ENCODE peak calls at places on chromosome 21, in eight cellular contexts. One of them, this sample, is unnamed.
A peak's percentile ranks its signal among the peaks of the same experiment; 100 is the strongest.

GRCh38 chr21:41801256-41801655 is 34.4 kb upstream of the RIPK4 start:
- DNase-seq in left cardiac atrium: no peak
- DNase-seq in BJ: no peak
- DNase-seq in mucosa of gallbladder: no peak
- DNase-seq in GM04504: no peak
- DNase-seq in NCI-H446 treated with DMSO at 0.1 percent for 48 hours: no peak
- DNase-seq in stimulated activated CD4-positive, alpha-beta T cell treated with anti-CD3 and anti-CD28 coated beads, Interleukin-4, amount 100 ng/mL, for 48 hours: no peak
- DNase-seq in head of caudate nucleus: no peak
- DNase-seq in this sample: no peak

GRCh38 chr21:28810826-28811524 is 181.7 kb downstream of the LTN1 start:
- DNase-seq in left cardiac atrium: no peak
- DNase-seq in BJ: no peak
- DNase-seq in mucosa of gallbladder: no peak
- DNase-seq in GM04504: no peak
- DNase-seq in NCI-H446 treated with DMSO at 0.1 percent for 48 hours: no peak
- DNase-seq in stimulated activated CD4-positive, alpha-beta T cell treated with anti-CD3 and anti-CD28 coated beads, Interleukin-4, amount 100 ng/mL, for 48 hours: no peak
- DNase-seq in head of caudate nucleus: no peak
- DNase-seq in this sample: no peak

GRCh38 chr21:44654576-44654950 is at the start of gene KRTAP12-4:
- DNase-seq in left cardiac atrium: no peak
- DNase-seq in BJ: no peak
- DNase-seq in mucosa of gallbladder: no peak
- DNase-seq in GM04504: no peak
- DNase-seq in NCI-H446 treated with DMSO at 0.1 percent for 48 hours: no peak
- DNase-seq in stimulated activated CD4-positive, alpha-beta T cell treated with anti-CD3 and anti-CD28 coated beads, Interleukin-4, amount 100 ng/mL, for 48 hours: no peak
- DNase-seq in head of caudate nucleus: no peak
- DNase-seq in this sample: no peak

GRCh38 chr21:39658066-39658465 is 45.3 kb downstream of the B3GALT5 start:
- DNase-seq in left cardiac atrium: no peak
- DNase-seq in BJ: no peak
- DNase-seq in mucosa of gallbladder: no peak
- DNase-seq in GM04504: no peak
- DNase-seq in NCI-H446 treated with DMSO at 0.1 percent for 48 hours: no peak
- DNase-seq in stimulated activated CD4-positive, alpha-beta T cell treated with anti-CD3 and anti-CD28 coated beads, Interleukin-4, amount 100 ng/mL, for 48 hours: no peak
- DNase-seq in head of caudate nucleus: no peak
- DNase-seq in this sample: no peak

GRCh38 chr21:36860736-36861594 is 105.5 kb downstream of the HLCS start:
- DNase-seq in left cardiac atrium: no peak
- DNase-seq in BJ: peak; percentile 14
- DNase-seq in mucosa of gallbladder: no peak
- DNase-seq in GM04504: no peak
- DNase-seq in NCI-H446 treated with DMSO at 0.1 percent for 48 hours: no peak
- DNase-seq in stimulated activated CD4-positive, alpha-beta T cell treated with anti-CD3 and anti-CD28 coated beads, Interleukin-4, amount 100 ng/mL, for 48 hours: no peak
- DNase-seq in head of caudate nucleus: no peak
- DNase-seq in this sample: no peak

GRCh38 chr21:42767561-42767835 is 111.8 kb downstream of the WDR4 start:
- DNase-seq in left cardiac atrium: no peak
- DNase-seq in BJ: no peak
- DNase-seq in mucosa of gallbladder: no peak
- DNase-seq in GM04504: no peak
- DNase-seq in NCI-H446 treated with DMSO at 0.1 percent for 48 hours: no peak
- DNase-seq in stimulated activated CD4-positive, alpha-beta T cell treated with anti-CD3 and anti-CD28 coated beads, Interleukin-4, amount 100 ng/mL, for 48 hours: no peak
- DNase-seq in head of caudate nucleus: no peak
- DNase-seq in this sample: no peak

GRCh38 chr21:39359382-39359781 is 10.5 kb upstream of the HMGN1 start:
- DNase-seq in left cardiac atrium: no peak
- DNase-seq in BJ: no peak
- DNase-seq in mucosa of gallbladder: no peak
- DNase-seq in GM04504: no peak
- DNase-seq in NCI-H446 treated with DMSO at 0.1 percent for 48 hours: no peak
- DNase-seq in stimulated activated CD4-positive, alpha-beta T cell treated with anti-CD3 and anti-CD28 coated beads, Interleukin-4, amount 100 ng/mL, for 48 hours: no peak
- DNase-seq in head of caudate nucleus: no peak
- DNase-seq in this sample: no peak

GRCh38 chr21:41653944-41654625 is 112.8 kb downstream of the RIPK4 start:
- DNase-seq in left cardiac atrium: no peak
- DNase-seq in BJ: peak; percentile 52
- DNase-seq in mucosa of gallbladder: no peak
- DNase-seq in GM04504: no peak
- DNase-seq in NCI-H446 treated with DMSO at 0.1 percent for 48 hours: no peak
- DNase-seq in stimulated activated CD4-positive, alpha-beta T cell treated with anti-CD3 and anti-CD28 coated beads, Interleukin-4, amount 100 ng/mL, for 48 hours: no peak
- DNase-seq in head of caudate nucleus: no peak
- DNase-seq in this sample: no peak

GRCh38 chr21:41865002-41865777 is 14.0 kb downstream of the PRDM15 start:
- DNase-seq in left cardiac atrium: no peak
- DNase-seq in BJ: no peak
- DNase-seq in mucosa of gallbladder: no peak
- DNase-seq in GM04504: no peak
- DNase-seq in NCI-H446 treated with DMSO at 0.1 percent for 48 hours: no peak
- DNase-seq in stimulated activated CD4-positive, alpha-beta T cell treated with anti-CD3 and anti-CD28 coated beads, Interleukin-4, amount 100 ng/mL, for 48 hours: no peak
- DNase-seq in head of caudate nucleus: no peak
- DNase-seq in this sample: peak; percentile 45

GRCh38 chr21:17045214-17045835 is 467.5 kb upstream of the CXADR start:
- DNase-seq in left cardiac atrium: no peak
- DNase-seq in BJ: no peak
- DNase-seq in mucosa of gallbladder: no peak
- DNase-seq in GM04504: peak; percentile 8
- DNase-seq in NCI-H446 treated with DMSO at 0.1 percent for 48 hours: peak; percentile 41
- DNase-seq in stimulated activated CD4-positive, alpha-beta T cell treated with anti-CD3 and anti-CD28 coated beads, Interleukin-4, amount 100 ng/mL, for 48 hours: no peak
- DNase-seq in head of caudate nucleus: no peak
- DNase-seq in this sample: no peak

GRCh38 chr21:43696214-43696613 is 22.7 kb upstream of the PDXK start:
- DNase-seq in left cardiac atrium: no peak
- DNase-seq in BJ: no peak
- DNase-seq in mucosa of gallbladder: no peak
- DNase-seq in GM04504: no peak
- DNase-seq in NCI-H446 treated with DMSO at 0.1 percent for 48 hours: no peak
- DNase-seq in stimulated activated CD4-positive, alpha-beta T cell treated with anti-CD3 and anti-CD28 coated beads, Interleukin-4, amount 100 ng/mL, for 48 hours: no peak
- DNase-seq in head of caudate nucleus: no peak
- DNase-seq in this sample: no peak

GRCh38 chr21:36889401-36889800 is 77.1 kb downstream of the HLCS start:
- DNase-seq in left cardiac atrium: peak; percentile 45
- DNase-seq in BJ: no peak
- DNase-seq in mucosa of gallbladder: no peak
- DNase-seq in GM04504: no peak
- DNase-seq in NCI-H446 treated with DMSO at 0.1 percent for 48 hours: no peak
- DNase-seq in stimulated activated CD4-positive, alpha-beta T cell treated with anti-CD3 and anti-CD28 coated beads, Interleukin-4, amount 100 ng/mL, for 48 hours: no peak
- DNase-seq in head of caudate nucleus: no peak
- DNase-seq in this sample: no peak

GRCh38 chr21:28193189-28193588 is 799.5 kb downstream of the LTN1 start:
- DNase-seq in left cardiac atrium: no peak
- DNase-seq in BJ: no peak
- DNase-seq in mucosa of gallbladder: no peak
- DNase-seq in GM04504: no peak
- DNase-seq in NCI-H446 treated with DMSO at 0.1 percent for 48 hours: no peak
- DNase-seq in stimulated activated CD4-positive, alpha-beta T cell treated with anti-CD3 and anti-CD28 coated beads, Interleukin-4, amount 100 ng/mL, for 48 hours: no peak
- DNase-seq in head of caudate nucleus: no peak
- DNase-seq in this sample: no peak

GRCh38 chr21:45551816-45552695 is 9.8 kb upstream of the SLC19A1 start:
- DNase-seq in left cardiac atrium: peak; percentile 18
- DNase-seq in BJ: no peak
- DNase-seq in mucosa of gallbladder: no peak
- DNase-seq in GM04504: no peak
- DNase-seq in NCI-H446 treated with DMSO at 0.1 percent for 48 hours: no peak
- DNase-seq in stimulated activated CD4-positive, alpha-beta T cell treated with anti-CD3 and anti-CD28 coated beads, Interleukin-4, amount 100 ng/mL, for 48 hours: no peak
- DNase-seq in head of caudate nucleus: no peak
- DNase-seq in this sample: no peak

GRCh38 chr21:15057290-15057689 is 7.5 kb downstream of the NRIP1 start:
- DNase-seq in left cardiac atrium: no peak
- DNase-seq in BJ: no peak
- DNase-seq in mucosa of gallbladder: no peak
- DNase-seq in GM04504: no peak
- DNase-seq in NCI-H446 treated with DMSO at 0.1 percent for 48 hours: no peak
- DNase-seq in stimulated activated CD4-positive, alpha-beta T cell treated with anti-CD3 and anti-CD28 coated beads, Interleukin-4, amount 100 ng/mL, for 48 hours: no peak
- DNase-seq in head of caudate nucleus: no peak
- DNase-seq in this sample: no peak

GRCh38 chr21:44857127-44857892 is 16.2 kb downstream of the PTTG1IP start:
- DNase-seq in left cardiac atrium: no peak
- DNase-seq in BJ: no peak
- DNase-seq in mucosa of gallbladder: no peak
- DNase-seq in GM04504: no peak
- DNase-seq in NCI-H446 treated with DMSO at 0.1 percent for 48 hours: no peak
- DNase-seq in stimulated activated CD4-positive, alpha-beta T cell treated with anti-CD3 and anti-CD28 coated beads, Interleukin-4, amount 100 ng/mL, for 48 hours: no peak
- DNase-seq in head of caudate nucleus: no peak
- DNase-seq in this sample: no peak

GRCh38 chr21:27196651-27197050 is 229.8 kb upstream of the ADAMTS5 start:
- DNase-seq in left cardiac atrium: no peak
- DNase-seq in BJ: no peak
- DNase-seq in mucosa of gallbladder: no peak
- DNase-seq in GM04504: no peak
- DNase-seq in NCI-H446 treated with DMSO at 0.1 percent for 48 hours: no peak
- DNase-seq in stimulated activated CD4-positive, alpha-beta T cell treated with anti-CD3 and anti-CD28 coated beads, Interleukin-4, amount 100 ng/mL, for 48 hours: no peak
- DNase-seq in head of caudate nucleus: no peak
- DNase-seq in this sample: no peak

GRCh38 chr21:14684071-14684470 is 138.0 kb upstream of the SAMSN1 start:
- DNase-seq in left cardiac atrium: no peak
- DNase-seq in BJ: no peak
- DNase-seq in mucosa of gallbladder: no peak
- DNase-seq in GM04504: no peak
- DNase-seq in NCI-H446 treated with DMSO at 0.1 percent for 48 hours: no peak
- DNase-seq in stimulated activated CD4-positive, alpha-beta T cell treated with anti-CD3 and anti-CD28 coated beads, Interleukin-4, amount 100 ng/mL, for 48 hours: no peak
- DNase-seq in head of caudate nucleus: no peak
- DNase-seq in this sample: no peak

GRCh38 chr21:25735895-25736597 is 1.3 kb downstream of the GABPA start:
- DNase-seq in left cardiac atrium: no peak
- DNase-seq in BJ: no peak
- DNase-seq in mucosa of gallbladder: no peak
- DNase-seq in GM04504: peak; percentile 10
- DNase-seq in NCI-H446 treated with DMSO at 0.1 percent for 48 hours: peak; percentile 57
- DNase-seq in stimulated activated CD4-positive, alpha-beta T cell treated with anti-CD3 and anti-CD28 coated beads, Interleukin-4, amount 100 ng/mL, for 48 hours: no peak
- DNase-seq in head of caudate nucleus: no peak
- DNase-seq in this sample: no peak

GRCh38 chr21:33171584-33172169 is 58.1 kb upstream of the IFNAR2 start:
- DNase-seq in left cardiac atrium: no peak
- DNase-seq in BJ: no peak
- DNase-seq in mucosa of gallbladder: no peak
- DNase-seq in GM04504: no peak
- DNase-seq in NCI-H446 treated with DMSO at 0.1 percent for 48 hours: no peak
- DNase-seq in stimulated activated CD4-positive, alpha-beta T cell treated with anti-CD3 and anti-CD28 coated beads, Interleukin-4, amount 100 ng/mL, for 48 hours: no peak
- DNase-seq in head of caudate nucleus: no peak
- DNase-seq in this sample: no peak

GRCh38 chr21:31707499-31707898 is 24.4 kb downstream of the SCAF4 start:
- DNase-seq in left cardiac atrium: no peak
- DNase-seq in BJ: no peak
- DNase-seq in mucosa of gallbladder: no peak
- DNase-seq in GM04504: no peak
- DNase-seq in NCI-H446 treated with DMSO at 0.1 percent for 48 hours: no peak
- DNase-seq in stimulated activated CD4-positive, alpha-beta T cell treated with anti-CD3 and anti-CD28 coated beads, Interleukin-4, amount 100 ng/mL, for 48 hours: no peak
- DNase-seq in head of caudate nucleus: no peak
- DNase-seq in this sample: no peak

GRCh38 chr21:34649400-34649799 is 19.4 kb upstream of the CLIC6 start:
- DNase-seq in left cardiac atrium: no peak
- DNase-seq in BJ: no peak
- DNase-seq in mucosa of gallbladder: no peak
- DNase-seq in GM04504: no peak
- DNase-seq in NCI-H446 treated with DMSO at 0.1 percent for 48 hours: no peak
- DNase-seq in stimulated activated CD4-positive, alpha-beta T cell treated with anti-CD3 and anti-CD28 coated beads, Interleukin-4, amount 100 ng/mL, for 48 hours: no peak
- DNase-seq in head of caudate nucleus: no peak
- DNase-seq in this sample: no peak

GRCh38 chr21:46057111-46057709 is 40.7 kb upstream of the COL6A2 start:
- DNase-seq in left cardiac atrium: no peak
- DNase-seq in BJ: no peak
- DNase-seq in mucosa of gallbladder: no peak
- DNase-seq in GM04504: no peak
- DNase-seq in NCI-H446 treated with DMSO at 0.1 percent for 48 hours: no peak
- DNase-seq in stimulated activated CD4-positive, alpha-beta T cell treated with anti-CD3 and anti-CD28 coated beads, Interleukin-4, amount 100 ng/mL, for 48 hours: no peak
- DNase-seq in head of caudate nucleus: no peak
- DNase-seq in this sample: peak; percentile 54

GRCh38 chr21:35615325-35615724 is 445.0 kb downstream of the SETD4 start:
- DNase-seq in left cardiac atrium: no peak
- DNase-seq in BJ: no peak
- DNase-seq in mucosa of gallbladder: no peak
- DNase-seq in GM04504: no peak
- DNase-seq in NCI-H446 treated with DMSO at 0.1 percent for 48 hours: no peak
- DNase-seq in stimulated activated CD4-positive, alpha-beta T cell treated with anti-CD3 and anti-CD28 coated beads, Interleukin-4, amount 100 ng/mL, for 48 hours: no peak
- DNase-seq in head of caudate nucleus: no peak
- DNase-seq in this sample: no peak

GRCh38 chr21:33799378-33800090 is 116.1 kb downstream of the ATP5PO start:
- DNase-seq in left cardiac atrium: peak; percentile 64
- DNase-seq in BJ: no peak
- DNase-seq in mucosa of gallbladder: peak; percentile 18
- DNase-seq in GM04504: no peak
- DNase-seq in NCI-H446 treated with DMSO at 0.1 percent for 48 hours: no peak
- DNase-seq in stimulated activated CD4-positive, alpha-beta T cell treated with anti-CD3 and anti-CD28 coated beads, Interleukin-4, amount 100 ng/mL, for 48 hours: no peak
- DNase-seq in head of caudate nucleus: no peak
- DNase-seq in this sample: no peak

GRCh38 chr21:36065497-36066036 is 4.3 kb upstream of the CBR1 start:
- DNase-seq in left cardiac atrium: no peak
- DNase-seq in BJ: no peak
- DNase-seq in mucosa of gallbladder: no peak
- DNase-seq in GM04504: peak; percentile 33
- DNase-seq in NCI-H446 treated with DMSO at 0.1 percent for 48 hours: no peak
- DNase-seq in stimulated activated CD4-positive, alpha-beta T cell treated with anti-CD3 and anti-CD28 coated beads, Interleukin-4, amount 100 ng/mL, for 48 hours: no peak
- DNase-seq in head of caudate nucleus: no peak
- DNase-seq in this sample: peak; percentile 26

GRCh38 chr21:32844653-32845443 is 73.3 kb upstream of the PAXBP1 start:
- DNase-seq in left cardiac atrium: no peak
- DNase-seq in BJ: peak; percentile 9
- DNase-seq in mucosa of gallbladder: no peak
- DNase-seq in GM04504: peak; percentile 75
- DNase-seq in NCI-H446 treated with DMSO at 0.1 percent for 48 hours: no peak
- DNase-seq in stimulated activated CD4-positive, alpha-beta T cell treated with anti-CD3 and anti-CD28 coated beads, Interleukin-4, amount 100 ng/mL, for 48 hours: no peak
- DNase-seq in head of caudate nucleus: no peak
- DNase-seq in this sample: no peak

GRCh38 chr21:46211786-46212720 is 16.5 kb downstream of the LSS start:
- DNase-seq in left cardiac atrium: peak; percentile 10
- DNase-seq in BJ: no peak
- DNase-seq in mucosa of gallbladder: no peak
- DNase-seq in GM04504: no peak
- DNase-seq in NCI-H446 treated with DMSO at 0.1 percent for 48 hours: no peak
- DNase-seq in stimulated activated CD4-positive, alpha-beta T cell treated with anti-CD3 and anti-CD28 coated beads, Interleukin-4, amount 100 ng/mL, for 48 hours: no peak
- DNase-seq in head of caudate nucleus: no peak
- DNase-seq in this sample: no peak

GRCh38 chr21:38171723-38172344 is 85.0 kb upstream of the KCNJ15 start:
- DNase-seq in left cardiac atrium: peak; percentile 35
- DNase-seq in BJ: no peak
- DNase-seq in mucosa of gallbladder: no peak
- DNase-seq in GM04504: no peak
- DNase-seq in NCI-H446 treated with DMSO at 0.1 percent for 48 hours: no peak
- DNase-seq in stimulated activated CD4-positive, alpha-beta T cell treated with anti-CD3 and anti-CD28 coated beads, Interleukin-4, amount 100 ng/mL, for 48 hours: no peak
- DNase-seq in head of caudate nucleus: no peak
- DNase-seq in this sample: no peak

GRCh38 chr21:15645830-15646229 is 84.0 kb upstream of the USP25 start:
- DNase-seq in left cardiac atrium: no peak
- DNase-seq in BJ: no peak
- DNase-seq in mucosa of gallbladder: no peak
- DNase-seq in GM04504: no peak
- DNase-seq in NCI-H446 treated with DMSO at 0.1 percent for 48 hours: no peak
- DNase-seq in stimulated activated CD4-positive, alpha-beta T cell treated with anti-CD3 and anti-CD28 coated beads, Interleukin-4, amount 100 ng/mL, for 48 hours: no peak
- DNase-seq in head of caudate nucleus: no peak
- DNase-seq in this sample: no peak

GRCh38 chr21:43703068-43703880 is 15.7 kb upstream of the PDXK start:
- DNase-seq in left cardiac atrium: peak; percentile 72
- DNase-seq in BJ: peak; percentile 60
- DNase-seq in mucosa of gallbladder: peak; percentile 76
- DNase-seq in GM04504: peak; percentile 64
- DNase-seq in NCI-H446 treated with DMSO at 0.1 percent for 48 hours: no peak
- DNase-seq in stimulated activated CD4-positive, alpha-beta T cell treated with anti-CD3 and anti-CD28 coated beads, Interleukin-4, amount 100 ng/mL, for 48 hours: no peak
- DNase-seq in head of caudate nucleus: peak; percentile 83
- DNase-seq in this sample: no peak

GRCh38 chr21:15441060-15441493 is 288.7 kb upstream of the USP25 start:
- DNase-seq in left cardiac atrium: no peak
- DNase-seq in BJ: no peak
- DNase-seq in mucosa of gallbladder: no peak
- DNase-seq in GM04504: no peak
- DNase-seq in NCI-H446 treated with DMSO at 0.1 percent for 48 hours: no peak
- DNase-seq in stimulated activated CD4-positive, alpha-beta T cell treated with anti-CD3 and anti-CD28 coated beads, Interleukin-4, amount 100 ng/mL, for 48 hours: no peak
- DNase-seq in head of caudate nucleus: no peak
- DNase-seq in this sample: no peak

GRCh38 chr21:45258476-45258875 is 29.2 kb downstream of the POFUT2 start:
- DNase-seq in left cardiac atrium: no peak
- DNase-seq in BJ: no peak
- DNase-seq in mucosa of gallbladder: no peak
- DNase-seq in GM04504: no peak
- DNase-seq in NCI-H446 treated with DMSO at 0.1 percent for 48 hours: no peak
- DNase-seq in stimulated activated CD4-positive, alpha-beta T cell treated with anti-CD3 and anti-CD28 coated beads, Interleukin-4, amount 100 ng/mL, for 48 hours: no peak
- DNase-seq in head of caudate nucleus: no peak
- DNase-seq in this sample: no peak

GRCh38 chr21:34190576-34191301 is 117.4 kb downstream of the MRPS6 start:
- DNase-seq in left cardiac atrium: no peak
- DNase-seq in BJ: no peak
- DNase-seq in mucosa of gallbladder: no peak
- DNase-seq in GM04504: no peak
- DNase-seq in NCI-H446 treated with DMSO at 0.1 percent for 48 hours: no peak
- DNase-seq in stimulated activated CD4-positive, alpha-beta T cell treated with anti-CD3 and anti-CD28 coated beads, Interleukin-4, amount 100 ng/mL, for 48 hours: no peak
- DNase-seq in head of caudate nucleus: peak; percentile 66
- DNase-seq in this sample: no peak

This sample was measured in stimulated activated naive CD8-positive, alpha-beta T cell treated with anti-CD3 and anti-CD28 coated beads, Interleukin-15, amount 100 ng/mL, for 72 hours.